ENCODE peak calls at places on chromosome 4, in six cellular contexts. One of them, this sample, is unnamed.

GRCh38 chr4:70885174-70885573 is 17.0 kb upstream of the MOB1B start:
- DNase-seq in heart left ventricle: no peak
- DNase-seq in uterus: no peak
- DNase-seq in activated CD4-positive, alpha-beta T cell treated with anti-CD3 and anti-CD28 coated beads, Interleukin-2, amount 10 ng/mL, durations not matched to agents 7 days and 5 days: no peak
- DNase-seq in AG04449: no peak
- DNase-seq in T-helper 22 cell: no peak
- DNase-seq in this sample: no peak

GRCh38 chr4:2937986-2938385 is 25.2 kb downstream of the NOP14 start:
- DNase-seq in uterus: peak
- DNase-seq in heart left ventricle: no peak
- DNase-seq in T-helper 22 cell: no peak
- DNase-seq in AG04449: no peak
- DNase-seq in activated CD4-positive, alpha-beta T cell treated with anti-CD3 and anti-CD28 coated beads, Interleukin-2, amount 10 ng/mL, durations not matched to agents 7 days and 5 days: no peak
- DNase-seq in this sample: no peak

GRCh38 chr4:174256277-174256713 is 27.2 kb downstream of the FBXO8 start:
- DNase-seq in uterus: no peak
- DNase-seq in T-helper 22 cell: no peak
- DNase-seq in AG04449: no peak
- DNase-seq in activated CD4-positive, alpha-beta T cell treated with anti-CD3 and anti-CD28 coated beads, Interleukin-2, amount 10 ng/mL, durations not matched to agents 7 days and 5 days: no peak
- DNase-seq in heart left ventricle: no peak
- DNase-seq in this sample: no peak

GRCh38 chr4:149168645-149169044 is 647.0 kb downstream of the IQCM start:
- DNase-seq in uterus: no peak
- DNase-seq in T-helper 22 cell: no peak
- DNase-seq in AG04449: no peak
- DNase-seq in heart left ventricle: no peak
- DNase-seq in activated CD4-positive, alpha-beta T cell treated with anti-CD3 and anti-CD28 coated beads, Interleukin-2, amount 10 ng/mL, durations not matched to agents 7 days and 5 days: no peak
- DNase-seq in this sample: no peak

GRCh38 chr4:124409044-124409443 is 303.5 kb downstream of the ANKRD50 start:
- DNase-seq in AG04449: no peak
- DNase-seq in T-helper 22 cell: no peak
- DNase-seq in uterus: no peak
- DNase-seq in heart left ventricle: no peak
- DNase-seq in activated CD4-positive, alpha-beta T cell treated with anti-CD3 and anti-CD28 coated beads, Interleukin-2, amount 10 ng/mL, durations not matched to agents 7 days and 5 days: no peak
- DNase-seq in this sample: no peak

GRCh38 chr4:125664091-125664767 is 349.5 kb downstream of the FAT4 start:
- DNase-seq in activated CD4-positive, alpha-beta T cell treated with anti-CD3 and anti-CD28 coated beads, Interleukin-2, amount 10 ng/mL, durations not matched to agents 7 days and 5 days: no peak
- DNase-seq in T-helper 22 cell: no peak
- DNase-seq in uterus: no peak
- DNase-seq in AG04449: no peak
- DNase-seq in heart left ventricle: no peak
- DNase-seq in this sample: no peak

GRCh38 chr4:182213024-182213423 is 30.2 kb upstream of the TENM3 start:
- DNase-seq in AG04449: no peak
- DNase-seq in uterus: no peak
- DNase-seq in activated CD4-positive, alpha-beta T cell treated with anti-CD3 and anti-CD28 coated beads, Interleukin-2, amount 10 ng/mL, durations not matched to agents 7 days and 5 days: no peak
- DNase-seq in heart left ventricle: no peak
- DNase-seq in T-helper 22 cell: no peak
- DNase-seq in this sample: no peak

GRCh38 chr4:20219526-20219925 is 32.2 kb upstream of the SLIT2 start:
- DNase-seq in heart left ventricle: no peak
- DNase-seq in activated CD4-positive, alpha-beta T cell treated with anti-CD3 and anti-CD28 coated beads, Interleukin-2, amount 10 ng/mL, durations not matched to agents 7 days and 5 days: no peak
- DNase-seq in uterus: no peak
- DNase-seq in AG04449: no peak
- DNase-seq in T-helper 22 cell: no peak
- DNase-seq in this sample: no peak

GRCh38 chr4:81541546-81541945 is 69.8 kb upstream of the RASGEF1B start:
- DNase-seq in uterus: no peak
- DNase-seq in T-helper 22 cell: no peak
- DNase-seq in activated CD4-positive, alpha-beta T cell treated with anti-CD3 and anti-CD28 coated beads, Interleukin-2, amount 10 ng/mL, durations not matched to agents 7 days and 5 days: no peak
- DNase-seq in AG04449: no peak
- DNase-seq in heart left ventricle: no peak
- DNase-seq in this sample: no peak

GRCh38 chr4:55399581-55399980 is 3.8 kb downstream of the TMEM165 start:
- DNase-seq in T-helper 22 cell: no peak
- DNase-seq in heart left ventricle: no peak
- DNase-seq in AG04449: no peak
- DNase-seq in activated CD4-positive, alpha-beta T cell treated with anti-CD3 and anti-CD28 coated beads, Interleukin-2, amount 10 ng/mL, durations not matched to agents 7 days and 5 days: no peak
- DNase-seq in uterus: no peak
- DNase-seq in this sample: no peak

GRCh38 chr4:44221407-44221806 is 227.2 kb downstream of the KCTD8 start:
- DNase-seq in AG04449: no peak
- DNase-seq in heart left ventricle: no peak
- DNase-seq in uterus: no peak
- DNase-seq in activated CD4-positive, alpha-beta T cell treated with anti-CD3 and anti-CD28 coated beads, Interleukin-2, amount 10 ng/mL, durations not matched to agents 7 days and 5 days: no peak
- DNase-seq in T-helper 22 cell: no peak
- DNase-seq in this sample: no peak

This sample was measured in AML-193.